ENCODE peak calls at places on chromosomes 2 and 18, in nine cellular contexts. B is effector memory CD4-positive, alpha-beta T cell; A is right lobe of liver; O is ovary; Q is tibial nerve; J is lower lobe of right lung; Z is adrenal gland; W is sigmoid colon; U is transverse colon. P is an unnamed sample. For H3K36me3, the result is how much of the 10 kb centered on the place peaks cover.

GRCh38 chr2:238285653-238286082 is 2.7 kb downstream of the PER2 start:
- DNase-seq in B (no peak), A (peak), O (peak), Q (peak), J (peak), Z (peak), W (peak), U (peak), P (peak)

GRCh38 chr2:130198343-130198742 is at the start of gene TUBA3E:
- DNase-seq in B (no peak), A (no peak), O (no peak), Q (no peak), J (no peak), Z (no peak), W (no peak), U (no peak), P (no peak)

GRCh38 chr2:171228826-171229225 is 68.1 kb upstream of the TLK1 start:
- DNase-seq in B (no peak), A (no peak), O (no peak), Q (no peak), J (no peak), Z (no peak), W (no peak), U (no peak), P (no peak)

GRCh38 chr2:204706939-204707338 is 161.7 kb downstream of the PARD3B start:
- DNase-seq in B (no peak), A (no peak), O (no peak), Q (no peak), J (no peak), Z (no peak), W (no peak), U (no peak), P (no peak)

GRCh38 chr2:15120578-15120977 is 440.6 kb downstream of the NBAS start:
- DNase-seq in B (no peak), A (no peak), O (no peak), Q (no peak), J (no peak), Z (no peak), W (no peak), U (no peak), P (no peak)

GRCh38 chr2:64989982-64990614 is 899 bp downstream of the SLC1A4 start:
- DNase-seq in B (no peak), A (no peak), O (peak), Q (no peak), J (no peak), Z (no peak), W (no peak), U (peak), P (no peak)

GRCh38 chr18:7172611-7173010 is 55.0 kb upstream of the LAMA1 start:
- DNase-seq in B (no peak), A (no peak), O (no peak), Q (no peak), J (no peak), Z (no peak), W (no peak), U (no peak), P (no peak)

GRCh38 chr2:221254281-221254680 is 317.8 kb downstream of the EPHA4 start:
- DNase-seq in B (no peak), A (no peak), O (no peak), Q (no peak), J (no peak), Z (no peak), W (no peak), U (no peak), P (no peak)

GRCh38 chr2:177717831-177718618 is 325.5 kb downstream of the AGPS start:
- DNase-seq in B (no peak), A (no peak), O (no peak), Q (no peak), J (no peak), Z (no peak), W (no peak), U (no peak), P (no peak)

GRCh38 chr2:61834893-61835292 is 19.0 kb downstream of the FAM161A start:
- DNase-seq in B (no peak), A (no peak), O (no peak), Q (no peak), J (no peak), Z (no peak), W (no peak), U (no peak), P (no peak)

GRCh38 chr2:17470855-17471641 is 47.2 kb downstream of the RAD51AP2 start:
- DNase-seq in B (no peak), A (no peak), O (no peak), Q (no peak), J (no peak), Z (no peak), W (no peak), U (no peak), P (no peak)

GRCh38 chr2:209495855-209496585 is 72.2 kb downstream of the MAP2 start:
- DNase-seq in B (no peak), A (no peak), O (no peak), Q (no peak), J (no peak), Z (no peak), W (no peak), U (no peak), P (peak)
- H3K27ac ChIP-seq in B (no peak), A (peak), O (no peak), Q (no peak), J (peak), Z (peak), W (peak), U (no peak), P (peak)

DNA sequence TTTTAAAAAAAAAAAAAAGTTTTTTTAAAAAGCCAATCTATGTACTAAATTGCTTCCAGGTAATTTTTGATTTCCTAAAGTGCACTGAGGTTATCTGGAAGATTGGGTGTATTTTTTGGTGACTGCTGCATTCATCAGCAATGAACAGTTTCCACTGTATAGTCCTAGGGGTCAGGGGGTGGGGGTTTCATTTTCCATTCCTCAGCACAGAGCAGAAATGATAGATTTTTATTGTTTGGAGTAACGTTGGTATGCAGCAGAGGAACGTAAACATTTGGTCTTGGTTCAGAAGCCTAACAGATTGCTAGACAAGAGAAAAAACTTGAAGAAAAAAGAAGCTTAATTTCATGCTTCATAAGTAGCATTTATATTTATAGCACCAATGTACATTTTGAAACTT is 54.9 kb downstream of the ZCCHC2 start:
- DNase-seq in B (no peak), A (no peak), O (no peak), Q (no peak), J (no peak), Z (no peak), W (no peak), U (no peak), P (no peak)
- H3K4me3 ChIP-seq in B (no peak), A (no peak), O (no peak), Q (no peak), J (no peak), Z (no peak), W (no peak), U (no peak), P (no peak)

DNA sequence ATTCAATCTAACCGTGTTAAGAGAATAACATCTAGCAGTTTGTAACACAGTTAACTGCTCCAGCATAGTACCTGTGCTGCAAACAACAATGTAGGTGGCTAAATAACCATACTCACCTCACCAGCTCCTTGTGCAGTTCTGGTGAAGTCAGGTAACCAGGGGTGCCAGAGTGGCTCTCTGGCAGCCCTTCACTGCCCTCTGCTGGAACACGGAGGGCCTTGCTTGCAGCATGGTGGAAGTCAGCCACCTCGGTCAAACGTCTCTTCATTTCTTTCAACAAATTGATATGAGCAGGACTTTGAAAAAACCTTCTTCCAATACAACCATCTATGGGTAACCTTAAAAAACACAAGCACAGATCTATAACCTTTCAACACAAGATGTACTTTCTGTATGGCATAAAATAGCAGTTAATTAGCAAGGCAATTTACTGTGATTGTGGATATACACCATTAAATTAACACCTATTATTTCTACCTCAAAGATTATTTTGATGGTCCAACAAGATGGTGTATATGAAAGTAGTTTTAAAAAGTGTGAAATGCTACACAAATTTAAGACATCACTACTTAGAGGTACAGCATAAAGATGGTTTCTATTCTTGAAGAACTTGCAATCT is 56.6 kb downstream of the EPG5 start:
- DNase-seq in B (peak), A (peak), O (no peak), Q (no peak), J (peak), Z (peak), W (no peak), U (peak), P (no peak)
- H3K36me3 ChIP-seq in B (half or more), A (under half), O (under half), Q (half or more), J (half or more), Z (under half), W (half or more), U (under half), P (half or more)

GRCh38 chr18:55353391-55353790 is 234.6 kb downstream of the TCF4 start:
- DNase-seq in B (no peak), A (no peak), O (no peak), Q (no peak), J (no peak), Z (no peak), W (no peak), U (no peak), P (no peak)
- H3K27ac ChIP-seq in B (no peak), A (no peak), O (no peak), Q (no peak), J (no peak), Z (no peak), W (no peak), U (no peak), P (no peak)

DNA sequence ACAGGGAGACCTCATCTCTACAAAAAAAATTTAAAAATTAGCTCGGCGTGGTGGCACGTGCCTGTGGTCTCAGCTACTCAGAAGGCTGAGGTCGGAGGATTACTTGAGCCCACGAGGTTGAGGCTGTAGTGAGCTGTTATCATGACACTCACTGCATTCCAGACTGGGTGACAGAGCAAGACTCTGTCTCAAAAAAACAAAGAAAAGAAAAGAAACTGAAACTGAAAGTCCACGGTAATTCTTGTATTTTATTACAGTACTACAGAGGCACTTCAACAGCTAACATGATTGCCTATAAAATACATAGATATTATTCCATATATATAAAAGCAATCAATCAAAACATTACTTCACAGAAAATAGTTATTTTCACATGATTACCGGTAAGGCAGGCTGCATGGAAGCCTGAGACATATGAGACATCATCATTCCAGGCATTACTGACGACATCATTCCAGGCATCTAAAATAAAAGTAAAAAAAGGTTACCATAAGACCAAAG is 23.1 kb downstream of the PRPF40A start:
- DNase-seq in B (peak), A (no peak), O (no peak), Q (no peak), J (no peak), Z (peak), W (no peak), U (no peak), P (no peak)
- H3K4me3 ChIP-seq in B (peak), A (peak), O (no peak), Q (no peak), J (peak), Z (no peak), W (peak), U (no peak), P (peak)

GRCh38 chr2:86105969-86106945 is at the start of gene PTCD3:
- DNase-seq in B (peak), A (peak), O (peak), Q (peak), J (peak), Z (peak), W (peak), U (peak), P (peak)
- H3K36me3 ChIP-seq in B (under half), A (under half), O (under half), Q (under half), J (under half), Z (under half), W (under half), U (under half), P (half or more)

GRCh38 chr2:219522111-219523030 is 8.1 kb downstream of the ASIC4 start:
- DNase-seq in B (no peak), A (no peak), O (peak), Q (no peak), J (no peak), Z (peak), W (peak), U (no peak), P (no peak)
- H3K27ac ChIP-seq in B (no peak), A (no peak), O (no peak), Q (no peak), J (no peak), Z (no peak), W (peak), U (peak), P (no peak)

DNA sequence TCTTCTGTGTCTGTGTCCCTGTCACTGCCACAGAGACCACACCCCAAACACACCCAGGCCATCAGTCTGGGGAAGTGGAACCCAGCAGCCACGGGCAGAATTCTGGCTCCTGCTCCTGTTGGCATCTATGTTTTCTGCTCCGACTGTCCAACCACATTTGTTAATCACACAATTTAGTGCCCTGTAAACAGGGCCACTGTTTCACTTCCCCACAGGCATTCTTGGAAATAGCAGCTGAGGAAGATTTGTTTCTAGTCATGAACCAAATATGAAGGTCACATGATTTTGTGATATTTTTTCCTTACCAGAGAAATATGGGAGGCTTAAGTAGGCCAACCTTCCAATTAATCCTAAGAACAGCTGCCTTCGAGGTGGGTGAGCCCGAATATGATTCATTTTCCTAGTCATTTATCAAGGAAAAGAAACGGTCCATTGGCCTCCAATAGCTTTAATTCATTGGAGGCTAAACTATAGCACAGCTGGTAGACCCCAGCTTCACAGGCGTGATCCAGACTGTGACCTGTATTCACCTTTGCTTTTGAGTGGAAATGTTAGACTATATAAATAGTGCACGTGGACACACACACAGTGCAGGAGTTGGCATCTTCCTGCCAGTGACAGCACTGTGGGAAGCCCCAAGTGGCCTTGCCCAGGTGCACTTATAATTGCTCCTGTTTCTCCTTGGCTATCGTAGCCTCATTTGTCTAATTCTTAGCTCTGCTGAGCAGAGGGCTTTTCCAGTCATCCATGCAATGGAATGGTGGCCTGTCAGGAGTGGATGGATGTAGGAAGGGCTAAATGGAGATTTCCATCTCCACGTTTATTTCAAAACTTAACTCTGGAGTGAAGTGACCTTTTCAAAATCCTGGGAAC is 267.9 kb downstream of the LPIN1 start:
- DNase-seq in B (no peak), A (no peak), O (no peak), Q (no peak), J (peak), Z (peak), W (no peak), U (no peak), P (no peak)
- H3K4me3 ChIP-seq in B (no peak), A (no peak), O (no peak), Q (no peak), J (no peak), Z (no peak), W (no peak), U (no peak), P (no peak)

P was measured in RWPE2.